ENCODE peak calls at places on chromosomes 16 and 17, in nine cellular contexts. M is left cardiac atrium; P is lung; G is K562; X is heart right ventricle; N is Right ventricle myocardium superior; S is activated T-cell treated with anti-CD3 and anti-CD28 coated beads, Interleukin-2, amount 50 U/mL, for 4 hours; B is CD4-positive, alpha-beta T cell; D is mucosa of descending colon. W is an unnamed sample.

GRCh38 chr16:2519711-2520080 is 475 bp upstream of the AMDHD2 start:
- ATAC-seq in D (no peak), G (no peak), N (no peak), B (no peak), X (peak), S (no peak), M (no peak), P (no peak), W (no peak)

GRCh38 chr16:8751481-8752311 is 45.7 kb downstream of the TMEM186 start:
- ATAC-seq in N (peak), M (peak), G (no peak), P (no peak), S (no peak), X (peak), D (no peak), B (no peak), W (no peak)

GRCh38 chr17:42363231-42363630 is 25.0 kb downstream of the STAT3 start:
- ATAC-seq in G (no peak), B (no peak), M (no peak), P (no peak), X (no peak), N (no peak), D (no peak), S (no peak), W (no peak)

GRCh38 chr16:367333-367903 is 2.9 kb downstream of the MRPL28 start:
- ATAC-seq in M (no peak), B (no peak), D (no peak), P (no peak), S (no peak), X (no peak), G (no peak), N (no peak), W (no peak)

GRCh38 chr16:88063201-88063773 is 112.1 kb downstream of the BANP start:
- ATAC-seq in P (no peak), X (peak), M (peak), G (no peak), B (no peak), S (no peak), N (peak), D (no peak), W (no peak)

GRCh38 chr16:83954577-83955016 is 1.6 kb downstream of the OSGIN1 start:
- ATAC-seq in N (no peak), M (no peak), B (no peak), D (peak), P (no peak), G (peak), X (peak), S (no peak), W (no peak)

GRCh38 chr16:81796035-81796434 is 16.9 kb downstream of the PLCG2 start:
- ATAC-seq in M (no peak), B (no peak), X (no peak), N (peak), S (no peak), G (no peak), D (peak), P (no peak), W (no peak)

GRCh38 chr16:85513180-85513579 is 99.9 kb upstream of the GSE1 start:
- ATAC-seq in N (no peak), S (no peak), X (no peak), B (no peak), M (no peak), P (no peak), G (no peak), D (no peak), W (no peak)

GRCh38 chr16:22356930-22357634 is 17.3 kb downstream of the CDR2 start:
- ATAC-seq in B (peak), S (peak), N (no peak), P (no peak), X (no peak), D (no peak), M (no peak), G (no peak), W (no peak)

GRCh38 chr16:57447142-57447962 is at the start of the genes CIAPIN1 and COQ9:
- ATAC-seq in S (peak), M (peak), B (peak), N (peak), D (peak), X (peak), P (peak), G (peak), W (peak)

GRCh38 chr16:52398491-52398960 is 148.4 kb downstream of the TOX3 start:
- ATAC-seq in X (no peak), M (no peak), G (no peak), P (no peak), S (no peak), B (no peak), D (peak), N (no peak), W (no peak)

GRCh38 chr17:70067104-70067503 is 7.9 kb upstream of the KCNJ16 start:
- ATAC-seq in N (no peak), M (no peak), G (no peak), S (no peak), P (no peak), D (no peak), B (no peak), X (no peak), W (no peak)

GRCh38 chr16:56282455-56282854 is 91.2 kb downstream of the GNAO1 start:
- ATAC-seq in D (no peak), N (no peak), S (no peak), B (no peak), X (no peak), P (no peak), G (no peak), M (no peak), W (no peak)

GRCh38 chr16:87236516-87237115 is 80.6 kb downstream of the C16orf95 start:
- ATAC-seq in P (no peak), S (no peak), D (no peak), N (no peak), X (no peak), G (no peak), M (no peak), B (no peak), W (no peak)

W was measured in activated CD4-positive, CD25-positive, alpha-beta regulatory T cell treated with anti-CD3 and anti-CD28 coated beads, Interleukin-2, amount 50 U/mL, for 24 hours.